ENCODE peak calls at places on chromosome 7, in nine cellular contexts. G, B, P, Y, O, W, K, I and X are unnamed samples.

GRCh38 chr7:27165089-27165654 is at the start of gene HOXA9:
- DNase-seq in G (peak), B (no peak), P (peak), Y (peak), O (no peak), W (peak), K (peak), I (peak), X (peak)

GRCh38 chr7:55255501-55256445 is 109.4 kb upstream of the LANCL2 start:
- DNase-seq in G (peak), B (peak), P (peak), Y (peak), O (peak), W (peak), K (peak), I (peak), X (peak)

GRCh38 chr7:17934612-17935247 is 5.6 kb downstream of the SNX13 start:
- DNase-seq in G (no peak), B (no peak), P (no peak), Y (no peak), O (no peak), W (no peak), K (no peak), I (no peak), X (no peak)

GRCh38 chr7:132575987-132576722 is at the start of gene PLXNA4:
- DNase-seq in G (no peak), B (no peak), P (peak), Y (no peak), O (no peak), W (no peak), K (no peak), I (no peak), X (no peak)

GRCh38 chr7:36305648-36306047 is 84.0 kb upstream of the ANLN start:
- DNase-seq in G (no peak), B (no peak), P (no peak), Y (no peak), O (no peak), W (peak), K (no peak), I (no peak), X (no peak)

GRCh38 chr7:10793995-10794780 is 179.5 kb upstream of the PHF14 start:
- DNase-seq in G (no peak), B (no peak), P (no peak), Y (no peak), O (no peak), W (no peak), K (no peak), I (no peak), X (no peak)

GRCh38 chr7:5077740-5078139 is 32.1 kb downstream of the RBAK start:
- DNase-seq in G (no peak), B (no peak), P (peak), Y (no peak), O (peak), W (no peak), K (no peak), I (no peak), X (no peak)

GRCh38 chr7:112124367-112124766 is 81.8 kb downstream of the DOCK4 start:
- DNase-seq in G (no peak), B (no peak), P (no peak), Y (no peak), O (no peak), W (no peak), K (no peak), I (no peak), X (no peak)

GRCh38 chr7:30585675-30586074 is 9.0 kb upstream of the GARS1 start:
- DNase-seq in G (no peak), B (no peak), P (no peak), Y (no peak), O (no peak), W (no peak), K (no peak), I (no peak), X (no peak)

DNA sequence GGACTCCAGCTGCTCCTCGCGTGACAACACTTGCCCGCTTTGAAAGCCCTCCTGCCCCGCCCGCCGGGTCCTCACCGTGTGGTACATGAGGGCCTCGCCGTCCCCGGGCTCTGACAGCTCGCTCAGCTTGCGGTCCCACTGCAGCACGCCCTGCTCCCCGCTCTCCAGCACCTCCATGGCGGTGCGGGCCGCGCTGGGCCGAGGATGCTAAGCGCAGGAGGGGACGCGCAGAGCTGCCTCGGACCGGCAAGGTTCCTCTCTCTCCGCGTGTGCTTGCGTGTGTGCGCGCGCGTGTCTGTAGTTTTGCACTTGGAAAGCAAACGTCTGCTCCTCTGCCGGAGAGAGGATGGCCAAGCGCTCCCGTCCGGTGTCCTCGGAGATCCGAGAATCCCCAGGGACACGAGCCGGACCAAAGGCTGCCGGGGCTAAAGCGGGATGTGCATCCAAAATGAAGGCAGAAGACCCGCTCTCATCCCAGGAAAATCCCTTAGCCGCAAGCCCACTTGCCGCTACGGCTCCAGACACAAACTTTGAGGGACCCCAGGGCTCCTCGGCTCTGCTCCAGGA is at the start of gene CREB3L2:
- DNase-seq in G (no peak), B (no peak), P (no peak), Y (peak), O (peak), W (peak), K (peak), I (peak), X (peak)
- TF ChIP-seq POLR2A in G (peak), B (peak), P (peak), Y (peak), O (peak), W (peak), K (peak), I (peak), X (peak)

GRCh38 chr7:100852048-100852872 is at the start of gene SLC12A9:
- DNase-seq in G (peak), B (peak), P (peak), Y (peak), O (peak), W (peak), K (peak), I (peak), X (peak)
- TF ChIP-seq POLR2A in G (peak), B (peak), P (peak), Y (peak), O (peak), W (peak), K (peak), I (no peak), X (no peak)

GRCh38 chr7:70719120-70719519 is 412.8 kb upstream of the GALNT17 start:
- DNase-seq in G (no peak), B (no peak), P (no peak), Y (no peak), O (no peak), W (no peak), K (no peak), I (no peak), X (no peak)

GRCh38 chr7:70723339-70723738 is 408.6 kb upstream of the GALNT17 start:
- DNase-seq in G (no peak), B (no peak), P (no peak), Y (no peak), O (no peak), W (no peak), K (no peak), I (no peak), X (no peak)

GRCh38 chr7:70717553-70718248 is 414.2 kb upstream of the GALNT17 start:
- DNase-seq in G (no peak), B (no peak), P (no peak), Y (no peak), O (no peak), W (no peak), K (no peak), I (no peak), X (no peak)

GRCh38 chr7:70720191-70720873 is 411.6 kb upstream of the GALNT17 start:
- DNase-seq in G (no peak), B (no peak), P (no peak), Y (no peak), O (no peak), W (no peak), K (no peak), I (no peak), X (no peak)

GRCh38 chr7:70721500-70721899 is 410.4 kb upstream of the GALNT17 start:
- DNase-seq in G (no peak), B (no peak), P (no peak), Y (no peak), O (no peak), W (no peak), K (no peak), I (no peak), X (no peak)
- TF ChIP-seq POLR2A in G (no peak), B (no peak), P (no peak), Y (no peak), O (no peak), W (no peak), K (no peak), I (no peak), X (no peak)

DNA sequence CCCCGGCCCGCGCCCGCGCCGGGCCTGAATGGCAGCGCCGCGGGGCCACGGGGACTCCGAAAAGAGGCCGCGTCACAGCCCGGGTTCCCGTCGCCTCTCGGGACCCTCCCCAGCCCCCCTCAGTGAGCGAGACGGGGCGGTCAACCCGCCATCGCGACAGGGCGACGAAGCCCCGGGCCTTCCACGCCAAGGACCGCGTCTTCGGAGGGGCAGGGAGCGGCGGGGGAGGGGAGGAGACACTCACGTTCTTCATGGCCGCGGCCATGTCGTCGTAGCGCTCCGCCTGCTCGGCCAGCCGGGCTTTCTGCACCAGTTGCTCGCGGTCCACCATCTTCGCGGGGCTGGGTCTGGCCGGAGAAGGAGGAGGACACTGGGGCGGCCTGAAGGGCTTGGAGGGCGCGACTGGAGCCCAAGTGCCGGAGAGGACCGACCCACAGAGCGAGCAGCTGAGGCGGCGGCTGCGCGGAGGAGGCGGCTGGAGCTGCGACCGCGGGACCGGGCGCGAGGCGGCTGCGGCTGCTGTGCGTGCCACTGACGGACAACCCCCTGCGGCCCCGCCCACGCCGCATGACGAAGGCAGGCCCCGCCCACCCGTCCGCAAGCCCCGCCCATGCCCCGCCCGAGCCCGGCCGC is at the start of gene YWHAG:
- DNase-seq in G (peak), B (peak), P (peak), Y (peak), O (peak), W (peak), K (peak), I (peak), X (peak)
- TF ChIP-seq POLR2A in G (peak), B (peak), P (peak), Y (peak), O (peak), W (peak), K (peak), I (peak), X (peak)

GRCh38 chr7:105352018-105352612 is 36.6 kb downstream of the SRPK2 start:
- DNase-seq in G (peak), B (peak), P (peak), Y (peak), O (no peak), W (peak), K (peak), I (peak), X (peak)
- TF ChIP-seq POLR2A in G (no peak), B (no peak), P (no peak), Y (no peak), O (no peak), W (no peak), K (no peak), I (no peak), X (no peak)

GRCh38 chr7:990352-991005 is 7.5 kb downstream of the CYP2W1 start:
- DNase-seq in G (no peak), B (no peak), P (no peak), Y (no peak), O (no peak), W (no peak), K (no peak), I (no peak), X (no peak)

GRCh38 chr7:988426-988911 is 5.5 kb downstream of the CYP2W1 start:
- DNase-seq in G (no peak), B (peak), P (no peak), Y (no peak), O (no peak), W (no peak), K (no peak), I (no peak), X (no peak)

GRCh38 chr7:987909-988308 is 4.9 kb downstream of the CYP2W1 start:
- DNase-seq in G (no peak), B (no peak), P (no peak), Y (no peak), O (no peak), W (no peak), K (no peak), I (no peak), X (no peak)

GRCh38 chr7:986766-987722 is 4.1 kb downstream of the CYP2W1 start:
- DNase-seq in G (no peak), B (no peak), P (no peak), Y (no peak), O (no peak), W (no peak), K (no peak), I (no peak), X (no peak)

GRCh38 chr7:988963-989529 is 6.1 kb downstream of the CYP2W1 start:
- DNase-seq in G (no peak), B (no peak), P (no peak), Y (no peak), O (no peak), W (no peak), K (no peak), I (no peak), X (no peak)
- TF ChIP-seq POLR2A in G (no peak), B (no peak), P (no peak), Y (no peak), O (no peak), W (no peak), K (no peak), I (no peak), X (no peak)

GRCh38 chr7:44797329-44798258 is 1.1 kb downstream of the PPIA start:
- DNase-seq in G (peak), B (peak), P (peak), Y (peak), O (peak), W (peak), K (peak), I (peak), X (peak)
- TF ChIP-seq POLR2A in G (peak), B (peak), P (peak), Y (peak), O (peak), W (peak), K (peak), I (peak), X (peak)